ENCODE peak calls at places on chromosomes 6 and 20, in four cellular contexts. N, S, P and V are unnamed samples.

GRCh38 chr6:73131706-73132105 is 93.6 kb downstream of the KHDC1L start:
- DNase-seq in N (peak), S (no peak), P (no peak), V (no peak)

GRCh38 chr6:112207773-112208172 is 46.6 kb downstream of the LAMA4 start:
- DNase-seq in N (no peak), S (no peak), P (no peak), V (no peak)

GRCh38 chr6:122322824-122323223 is 76.6 kb upstream of the HSF2 start:
- DNase-seq in N (no peak), S (no peak), P (no peak), V (no peak)

GRCh38 chr20:50245561-50246366 is 55.1 kb downstream of the CEBPB start:
- DNase-seq in N (peak), S (no peak), P (no peak), V (no peak)

GRCh38 chr6:54135665-54136370 is 24.6 kb downstream of the MLIP start:
- DNase-seq in N (no peak), S (no peak), P (no peak), V (no peak)

GRCh38 chr6:77403424-77403823 is 59.9 kb downstream of the HTR1B start:
- DNase-seq in N (peak), S (no peak), P (no peak), V (no peak)

GRCh38 chr6:152771061-152771687 is 20.6 kb downstream of the VIP start:
- DNase-seq in N (no peak), S (no peak), P (no peak), V (no peak)

GRCh38 chr6:38510205-38510604 is 129.5 kb downstream of the BTBD9 start:
- DNase-seq in N (no peak), S (no peak), P (no peak), V (no peak)

GRCh38 chr6:151916680-151917164 is 109.2 kb downstream of the ESR1 start:
- DNase-seq in N (peak), S (no peak), P (no peak), V (no peak)

GRCh38 chr20:23629017-23629541 is 8.7 kb downstream of the CST3 start:
- DNase-seq in N (peak), S (no peak), P (no peak), V (no peak)

GRCh38 chr6:162856885-162857284 is 129.1 kb downstream of the PACRG start:
- DNase-seq in N (peak), S (no peak), P (no peak), V (no peak)